ENCODE peak calls at places on chromosomes 12 and 14, in five cellular contexts. E is IMR-90; L is activated CD4-positive, alpha-beta T cell treated with anti-CD3 and anti-CD28 coated beads, Interleukin-2, amount 10 ng/mL, durations not matched to agents 7 days and 5 days; X is mucosa of gallbladder; J is dermis blood vessel endothelial cell. B is an unnamed sample.
A peak's percentile ranks its signal among the peaks of the same experiment; 100 is the strongest.

GRCh38 chr14:74401504-74402241 is 24.3 kb downstream of the SYNDIG1L start:
- DNase-seq in E (no peak), L (peak; percentile 80), X (peak; percentile 18), J (peak; percentile 4), B (peak; percentile 38)

GRCh38 chr12:116389990-116390655 is 112.6 kb upstream of the MED13L start:
- DNase-seq in E (peak; percentile 98), L (no peak), X (no peak), J (peak; percentile 85), B (no peak)

GRCh38 chr14:103753809-103754208 is 38.2 kb downstream of the ZFYVE21 start:
- DNase-seq in E (no peak), L (no peak), X (no peak), J (no peak), B (peak; percentile 1)

GRCh38 chr12:113260127-113260526 is 38.9 kb downstream of the TPCN1 start:
- DNase-seq in E (no peak), L (no peak), X (no peak), J (no peak), B (no peak)

GRCh38 chr14:52025310-52025709 is 36.0 kb downstream of the RTRAF start:
- DNase-seq in E (peak; percentile 98), L (no peak), X (no peak), J (peak; percentile 91), B (no peak)

GRCh38 chr12:56900583-56900982 is 33.6 kb downstream of the SDR9C7 start:
- DNase-seq in E (peak; percentile 19), L (no peak), X (no peak), J (peak; percentile 49), B (no peak)

GRCh38 chr14:51341338-51341737 is 101.3 kb downstream of the TMX1 start:
- DNase-seq in E (no peak), L (no peak), X (no peak), J (no peak), B (no peak)

GRCh38 chr14:56118611-56119181 is 485 bp downstream of the PELI2 start:
- DNase-seq in E (no peak), L (peak; percentile 12), X (peak; percentile 20), J (peak; percentile 25), B (peak; percentile 38)

GRCh38 chr14:52068741-52069616 is at the start of gene NID2:
- DNase-seq in E (peak; percentile 95), L (peak; percentile 30), X (peak; percentile 75), J (peak; percentile 84), B (peak; percentile 86)

GRCh38 chr12:90858261-90858660 is 96.7 kb downstream of the CCER1 start:
- DNase-seq in E (peak; percentile 24), L (no peak), X (no peak), J (peak; percentile 23), B (peak; percentile 69)

GRCh38 chr12:22271036-22271435 is 63.5 kb downstream of the ST8SIA1 start:
- DNase-seq in E (peak; percentile 87), L (no peak), X (no peak), J (peak; percentile 20), B (no peak)

GRCh38 chr14:24876996-24877395 is 173.0 kb downstream of the STXBP6 start:
- DNase-seq in E (no peak), L (no peak), X (no peak), J (no peak), B (no peak)

GRCh38 chr14:24605435-24606190 is 3.9 kb downstream of the GZMH start:
- DNase-seq in E (no peak), L (peak; percentile 75), X (peak; percentile 19), J (peak; percentile 36), B (peak; percentile 41)

GRCh38 chr12:98402671-98403070 is 112.7 kb upstream of the TMPO start:
- DNase-seq in E (no peak), L (no peak), X (no peak), J (no peak), B (no peak)

GRCh38 chr14:76695263-76695920 is 65.9 kb upstream of the VASH1 start:
- DNase-seq in E (no peak), L (no peak), X (no peak), J (no peak), B (no peak)

GRCh38 chr14:67934087-67934486 is 114.5 kb downstream of the RAD51B start:
- DNase-seq in E (peak; percentile 85), L (peak; percentile 21), X (peak; percentile 36), J (peak; percentile 87), B (no peak)

GRCh38 chr14:86858591-86858990 is 1134.4 kb downstream of the GALC start:
- DNase-seq in E (no peak), L (no peak), X (no peak), J (no peak), B (no peak)

GRCh38 chr14:54026671-54027070 is 70.0 kb upstream of the BMP4 start:
- DNase-seq in E (no peak), L (no peak), X (no peak), J (no peak), B (no peak)

GRCh38 chr12:31117203-31118011 is 43.7 kb downstream of the DDX11 start:
- DNase-seq in E (peak; percentile 1), L (peak; percentile 46), X (peak; percentile 47), J (peak; percentile 39), B (peak; percentile 67)

GRCh38 chr12:4518106-4518728 is 20.5 kb upstream of the RAD51AP1 start:
- DNase-seq in E (peak; percentile 81), L (no peak), X (no peak), J (no peak), B (no peak)

GRCh38 chr12:124653169-124653931 is 85.9 kb upstream of the NCOR2 start:
- DNase-seq in E (peak; percentile 17), L (no peak), X (no peak), J (no peak), B (no peak)

GRCh38 chr14:51517116-51517515 is 134.6 kb upstream of the FRMD6 start:
- DNase-seq in E (no peak), L (no peak), X (no peak), J (no peak), B (no peak)

GRCh38 chr12:11723993-11724392 is 74.5 kb downstream of the ETV6 start:
- DNase-seq in E (peak; percentile 52), L (no peak), X (no peak), J (no peak), B (no peak)

GRCh38 chr12:94187351-94187750 is 39.0 kb downstream of the PLXNC1 start:
- DNase-seq in E (no peak), L (no peak), X (no peak), J (no peak), B (no peak)

GRCh38 chr14:52365071-52365470 is 51.0 kb downstream of the PTGER2 start:
- DNase-seq in E (peak; percentile 57), L (no peak), X (no peak), J (no peak), B (no peak)